ENCODE peak calls at places on chromosome 17, in six cellular contexts. One of them, this sample, is unnamed.

GRCh38 chr17:83080641-83081560 is 1.5 kb downstream of the METRNL start:
- DNase-seq in H9: no peak
- DNase-seq in mesenchymal stem cell: peak; percentile 26
- DNase-seq in neuronal stem cell: no peak
- DNase-seq in IMR-90: peak; percentile 24
- DNase-seq in H1: no peak
- DNase-seq in this sample: no peak

GRCh38 chr17:17119533-17119932 is 77.3 kb downstream of the MPRIP start:
- DNase-seq in H9: no peak
- DNase-seq in mesenchymal stem cell: peak; percentile 33
- DNase-seq in neuronal stem cell: no peak
- DNase-seq in IMR-90: peak; percentile 86
- DNase-seq in H1: no peak
- DNase-seq in this sample: no peak

GRCh38 chr17:75131278-75132017 is at the start of gene NT5C:
- DNase-seq in H9: peak; percentile 93
- DNase-seq in mesenchymal stem cell: peak; percentile 80
- DNase-seq in neuronal stem cell: peak; percentile 82
- DNase-seq in IMR-90: peak; percentile 61
- DNase-seq in H1: peak; percentile 91
- DNase-seq in this sample: peak; percentile 91

GRCh38 chr17:43416998-43417891 is 18.5 kb downstream of the ARL4D start:
- DNase-seq in H9: no peak
- DNase-seq in mesenchymal stem cell: no peak
- DNase-seq in neuronal stem cell: no peak
- DNase-seq in IMR-90: peak; percentile 37
- DNase-seq in H1: no peak
- DNase-seq in this sample: no peak

GRCh38 chr17:9935408-9935807 is 30.3 kb upstream of the RCVRN start:
- DNase-seq in H9: no peak
- DNase-seq in mesenchymal stem cell: no peak
- DNase-seq in neuronal stem cell: no peak
- DNase-seq in IMR-90: no peak
- DNase-seq in H1: no peak
- DNase-seq in this sample: no peak

GRCh38 chr17:30982855-30983254 is 12.0 kb downstream of the RNF135 start:
- DNase-seq in H9: no peak
- DNase-seq in mesenchymal stem cell: no peak
- DNase-seq in neuronal stem cell: no peak
- DNase-seq in IMR-90: no peak
- DNase-seq in H1: no peak
- DNase-seq in this sample: no peak

GRCh38 chr17:48100591-48101011 is 677 bp downstream of the CBX1 start:
- DNase-seq in H9: peak; percentile 90
- DNase-seq in mesenchymal stem cell: peak; percentile 74
- DNase-seq in neuronal stem cell: no peak
- DNase-seq in IMR-90: peak; percentile 58
- DNase-seq in H1: peak; percentile 78
- DNase-seq in this sample: peak; percentile 93

GRCh38 chr17:20253323-20253722 is 214.0 kb downstream of the LGALS9B start:
- DNase-seq in H9: no peak
- DNase-seq in mesenchymal stem cell: no peak
- DNase-seq in neuronal stem cell: no peak
- DNase-seq in IMR-90: peak; percentile 59
- DNase-seq in H1: no peak
- DNase-seq in this sample: no peak

GRCh38 chr17:78484300-78485159 is 92.7 kb downstream of the DNAH17 start:
- DNase-seq in H9: peak; percentile 89
- DNase-seq in mesenchymal stem cell: peak; percentile 45
- DNase-seq in neuronal stem cell: peak; percentile 51
- DNase-seq in IMR-90: no peak
- DNase-seq in H1: peak; percentile 96
- DNase-seq in this sample: peak; percentile 76

GRCh38 chr17:69501591-69502468 is 87.3 kb downstream of the MAP2K6 start:
- DNase-seq in H9: peak; percentile 66
- DNase-seq in mesenchymal stem cell: peak; percentile 64
- DNase-seq in neuronal stem cell: no peak
- DNase-seq in IMR-90: peak; percentile 90
- DNase-seq in H1: no peak
- DNase-seq in this sample: peak; percentile 85

GRCh38 chr17:11935734-11936406 is 61.4 kb downstream of the ZNF18 start:
- DNase-seq in H9: peak; percentile 78
- DNase-seq in mesenchymal stem cell: no peak
- DNase-seq in neuronal stem cell: peak; percentile 78
- DNase-seq in IMR-90: peak; percentile 33
- DNase-seq in H1: peak; percentile 89
- DNase-seq in this sample: peak; percentile 75

GRCh38 chr17:83108709-83109108 is 29.3 kb downstream of the METRNL start:
- DNase-seq in H9: no peak
- DNase-seq in mesenchymal stem cell: no peak
- DNase-seq in neuronal stem cell: no peak
- DNase-seq in IMR-90: no peak
- DNase-seq in H1: no peak
- DNase-seq in this sample: no peak

GRCh38 chr17:63652106-63652505 is 29.9 kb downstream of the MAP3K3 start:
- DNase-seq in H9: no peak
- DNase-seq in mesenchymal stem cell: peak; percentile 23
- DNase-seq in neuronal stem cell: no peak
- DNase-seq in IMR-90: no peak
- DNase-seq in H1: no peak
- DNase-seq in this sample: no peak

GRCh38 chr17:6279659-6280058 is 155.3 kb downstream of the AIPL1 start:
- DNase-seq in H9: peak; percentile 94
- DNase-seq in mesenchymal stem cell: no peak
- DNase-seq in neuronal stem cell: no peak
- DNase-seq in IMR-90: no peak
- DNase-seq in H1: peak; percentile 74
- DNase-seq in this sample: peak; percentile 86

GRCh38 chr17:74962622-74963394 is 9.8 kb downstream of the HID1 start:
- DNase-seq in H9: peak; percentile 28
- DNase-seq in mesenchymal stem cell: no peak
- DNase-seq in neuronal stem cell: no peak
- DNase-seq in IMR-90: no peak
- DNase-seq in H1: no peak
- DNase-seq in this sample: no peak

GRCh38 chr17:32461853-32462617 is 17.7 kb downstream of the PSMD11 start:
- DNase-seq in H9: peak; percentile 66
- DNase-seq in mesenchymal stem cell: peak; percentile 75
- DNase-seq in neuronal stem cell: peak; percentile 45
- DNase-seq in IMR-90: peak; percentile 52
- DNase-seq in H1: peak; percentile 78
- DNase-seq in this sample: peak; percentile 75

GRCh38 chr17:47882247-47882646 is 13.8 kb upstream of the SP2 start:
- DNase-seq in H9: no peak
- DNase-seq in mesenchymal stem cell: peak; percentile 54
- DNase-seq in neuronal stem cell: no peak
- DNase-seq in IMR-90: peak; percentile 32
- DNase-seq in H1: no peak
- DNase-seq in this sample: no peak

GRCh38 chr17:27218719-27219488 is 75.0 kb upstream of the WSB1 start:
- DNase-seq in H9: no peak
- DNase-seq in mesenchymal stem cell: no peak
- DNase-seq in neuronal stem cell: no peak
- DNase-seq in IMR-90: no peak
- DNase-seq in H1: no peak
- DNase-seq in this sample: no peak

GRCh38 chr17:39799395-39799794 is 61.7 kb downstream of the GRB7 start:
- DNase-seq in H9: no peak
- DNase-seq in mesenchymal stem cell: no peak
- DNase-seq in neuronal stem cell: no peak
- DNase-seq in IMR-90: no peak
- DNase-seq in H1: no peak
- DNase-seq in this sample: no peak

GRCh38 chr17:79830763-79831366 is 8.4 kb downstream of the CBX4 start:
- DNase-seq in H9: no peak
- DNase-seq in mesenchymal stem cell: no peak
- DNase-seq in neuronal stem cell: no peak
- DNase-seq in IMR-90: no peak
- DNase-seq in H1: peak; percentile 50
- DNase-seq in this sample: no peak

GRCh38 chr17:30000001-30000754 is 58.7 kb downstream of the EFCAB5 start:
- DNase-seq in H9: no peak
- DNase-seq in mesenchymal stem cell: no peak
- DNase-seq in neuronal stem cell: no peak
- DNase-seq in IMR-90: no peak
- DNase-seq in H1: no peak
- DNase-seq in this sample: no peak

GRCh38 chr17:41974658-41975057 is 8.1 kb downstream of the CNP start:
- DNase-seq in H9: no peak
- DNase-seq in mesenchymal stem cell: no peak
- DNase-seq in neuronal stem cell: no peak
- DNase-seq in IMR-90: no peak
- DNase-seq in H1: no peak
- DNase-seq in this sample: no peak

GRCh38 chr17:7220593-7221280 is 999 bp downstream of the ACADVL start:
- DNase-seq in H9: peak; percentile 85
- DNase-seq in mesenchymal stem cell: peak; percentile 67
- DNase-seq in neuronal stem cell: no peak
- DNase-seq in IMR-90: peak; percentile 63
- DNase-seq in H1: peak; percentile 73
- DNase-seq in this sample: peak; percentile 75

GRCh38 chr17:47935961-47936360 is 5.4 kb upstream of the PNPO start:
- DNase-seq in H9: no peak
- DNase-seq in mesenchymal stem cell: peak; percentile 43
- DNase-seq in neuronal stem cell: no peak
- DNase-seq in IMR-90: peak; percentile 85
- DNase-seq in H1: no peak
- DNase-seq in this sample: no peak

GRCh38 chr17:17191346-17191792 is 14.8 kb downstream of the PLD6 start:
- DNase-seq in H9: no peak
- DNase-seq in mesenchymal stem cell: peak; percentile 93
- DNase-seq in neuronal stem cell: no peak
- DNase-seq in IMR-90: peak; percentile 88
- DNase-seq in H1: no peak
- DNase-seq in this sample: peak; percentile 35

GRCh38 chr17:73231363-73231762 is 30.3 kb downstream of the CPSF4L start:
- DNase-seq in H9: no peak
- DNase-seq in mesenchymal stem cell: peak; percentile 62
- DNase-seq in neuronal stem cell: no peak
- DNase-seq in IMR-90: peak; percentile 25
- DNase-seq in H1: no peak
- DNase-seq in this sample: peak; percentile 51

GRCh38 chr17:6173653-6174052 is 103.5 kb downstream of the WSCD1 start:
- DNase-seq in H9: no peak
- DNase-seq in mesenchymal stem cell: no peak
- DNase-seq in neuronal stem cell: no peak
- DNase-seq in IMR-90: no peak
- DNase-seq in H1: no peak
- DNase-seq in this sample: peak; percentile 21

GRCh38 chr17:32467949-32468348 is 18.8 kb upstream of the CDK5R1 start:
- DNase-seq in H9: peak; percentile 2
- DNase-seq in mesenchymal stem cell: no peak
- DNase-seq in neuronal stem cell: no peak
- DNase-seq in IMR-90: no peak
- DNase-seq in H1: no peak
- DNase-seq in this sample: no peak

GRCh38 chr17:30271102-30271501 is 20.6 kb downstream of the BLMH start:
- DNase-seq in H9: no peak
- DNase-seq in mesenchymal stem cell: peak; percentile 71
- DNase-seq in neuronal stem cell: no peak
- DNase-seq in IMR-90: peak; percentile 64
- DNase-seq in H1: no peak
- DNase-seq in this sample: no peak

GRCh38 chr17:28917465-28917864 is 14.6 kb upstream of the DHRS13 start:
- DNase-seq in H9: no peak
- DNase-seq in mesenchymal stem cell: no peak
- DNase-seq in neuronal stem cell: no peak
- DNase-seq in IMR-90: no peak
- DNase-seq in H1: no peak
- DNase-seq in this sample: no peak

GRCh38 chr17:14123579-14124278 is 54.4 kb downstream of the COX10 start:
- DNase-seq in H9: no peak
- DNase-seq in mesenchymal stem cell: no peak
- DNase-seq in neuronal stem cell: no peak
- DNase-seq in IMR-90: no peak
- DNase-seq in H1: no peak
- DNase-seq in this sample: no peak

GRCh38 chr17:27937026-27937546 is 43.9 kb upstream of the LYRM9 start:
- DNase-seq in H9: no peak
- DNase-seq in mesenchymal stem cell: no peak
- DNase-seq in neuronal stem cell: no peak
- DNase-seq in IMR-90: no peak
- DNase-seq in H1: no peak
- DNase-seq in this sample: no peak

GRCh38 chr17:72838068-72838467 is 254.4 kb downstream of the SLC39A11 start:
- DNase-seq in H9: no peak
- DNase-seq in mesenchymal stem cell: no peak
- DNase-seq in neuronal stem cell: no peak
- DNase-seq in IMR-90: no peak
- DNase-seq in H1: no peak
- DNase-seq in this sample: no peak

DNA sequence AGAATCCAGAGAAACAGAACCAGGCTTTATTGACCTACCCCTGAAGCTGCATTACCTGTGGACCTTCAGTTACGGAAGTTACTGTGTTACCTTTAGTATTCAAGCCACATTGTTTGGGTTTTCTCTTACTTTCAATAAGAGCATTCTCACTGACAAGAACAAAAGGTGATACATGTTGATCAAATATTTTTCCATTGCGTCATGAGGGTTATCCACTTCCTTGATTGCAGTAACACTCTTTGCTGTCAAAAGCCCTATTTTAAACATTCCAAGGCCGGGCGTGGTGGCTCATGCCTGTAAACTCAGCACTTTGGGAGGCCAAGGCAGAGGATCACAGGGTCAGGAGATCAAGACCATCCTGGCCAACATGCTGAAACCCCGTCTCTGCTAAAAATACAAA is 28.6 kb upstream of the PAFAH1B1 start:
- DNase-seq in H9: no peak
- DNase-seq in mesenchymal stem cell: no peak
- DNase-seq in neuronal stem cell: no peak
- DNase-seq in IMR-90: no peak
- DNase-seq in H1: no peak
- DNase-seq in this sample: peak; percentile 34
- H2BK15ac ChIP-seq in H9: no peak overlapping the region
- H2BK15ac ChIP-seq in mesenchymal stem cell: no peak overlapping the region
- H2BK15ac ChIP-seq in neuronal stem cell: no peak overlapping the region
- H2BK15ac ChIP-seq in IMR-90: no peak overlapping the region
- H2BK15ac ChIP-seq in H1: no peak overlapping the region
- H2BK15ac ChIP-seq in this sample: no peak overlapping the region

GRCh38 chr17:4318596-4318995 is 47.9 kb downstream of the UBE2G1 start:
- DNase-seq in H9: no peak
- DNase-seq in mesenchymal stem cell: no peak
- DNase-seq in neuronal stem cell: no peak
- DNase-seq in IMR-90: peak; percentile 51
- DNase-seq in H1: no peak
- DNase-seq in this sample: no peak
- H3K4me1 ChIP-seq in H9: peaks cover 4% of the 10 kb centered on the region
- H3K4me1 ChIP-seq in mesenchymal stem cell: peaks cover 1% of the 10 kb centered on the region
- H3K4me1 ChIP-seq in neuronal stem cell: no peaks in the 10 kb centered on the region
- H3K4me1 ChIP-seq in IMR-90: peaks cover 8% of the 10 kb centered on the region
- H3K4me1 ChIP-seq in H1: no peaks in the 10 kb centered on the region
- H3K4me1 ChIP-seq in this sample: no peaks in the 10 kb centered on the region

GRCh38 chr17:38451840-38452529 is 23.7 kb downstream of the ARHGAP23 start:
- DNase-seq in H9: peak; percentile 97
- DNase-seq in mesenchymal stem cell: peak; percentile 94
- DNase-seq in neuronal stem cell: no peak
- DNase-seq in IMR-90: peak; percentile 94
- DNase-seq in H1: no peak
- DNase-seq in this sample: peak; percentile 97
- H2AK5ac ChIP-seq in H9: no peak overlapping the region
- H2AK5ac ChIP-seq in mesenchymal stem cell: peak overlapping the region; percentile 92
- H2AK5ac ChIP-seq in neuronal stem cell: peak overlapping the region; percentile 82
- H2AK5ac ChIP-seq in IMR-90: peak overlapping the region; percentile 100
- H2AK5ac ChIP-seq in H1: peak overlapping the region; percentile 99
- H2AK5ac ChIP-seq in this sample: no peak overlapping the region

GRCh38 chr17:81414751-81415516 is 19.7 kb downstream of the BAHCC1 start:
- DNase-seq in H9: no peak
- DNase-seq in mesenchymal stem cell: no peak
- DNase-seq in neuronal stem cell: no peak
- DNase-seq in IMR-90: no peak
- DNase-seq in H1: no peak
- DNase-seq in this sample: no peak
- H2BK15ac ChIP-seq in H9: no peak overlapping the region
- H2BK15ac ChIP-seq in mesenchymal stem cell: peak overlapping the region; percentile 36
- H2BK15ac ChIP-seq in neuronal stem cell: no peak overlapping the region
- H2BK15ac ChIP-seq in IMR-90: no peak overlapping the region
- H2BK15ac ChIP-seq in H1: no peak overlapping the region
- H2BK15ac ChIP-seq in this sample: no peak overlapping the region